ENCODE peak calls at places on chromosomes 2 and 18, in eight cellular contexts. V is uterus; K is fibroblast of lung; N is right atrium auricular region; F is effector memory CD4-positive, alpha-beta T cell; T is lower lobe of right lung; E is pancreas; H is H9. Q is an unnamed sample.

GRCh38 chr18:60176271-60176670 is 196.3 kb downstream of the MC4R start:
- DNase-seq in K (no peak), T (no peak), F (no peak), V (no peak), N (no peak), E (no peak), H (no peak), Q (no peak)

GRCh38 chr2:207334309-207334630 is 168.5 kb upstream of the KLF7 start:
- DNase-seq in F (no peak), T (no peak), V (no peak), H (no peak), N (no peak), E (no peak), K (peak; percentile 65), Q (no peak)

GRCh38 chr2:156434461-156435291 is 1.5 kb upstream of the GPD2 start:
- DNase-seq in K (no peak), F (no peak), H (no peak), E (no peak), T (no peak), V (no peak), N (no peak), Q (peak; percentile 38)

GRCh38 chr2:29878898-29879297 is 42.5 kb downstream of the ALK start:
- DNase-seq in V (no peak), T (no peak), N (no peak), H (no peak), E (no peak), K (no peak), F (no peak), Q (no peak)

GRCh38 chr18:11981633-11982366 is 493 bp downstream of the IMPA2 start:
- DNase-seq in T (peak; percentile 75), E (peak; percentile 58), F (no peak), H (peak; percentile 65), N (peak; percentile 73), K (peak; percentile 30), V (peak; percentile 57), Q (no peak)

GRCh38 chr2:232502901-232503791 is 15.5 kb upstream of the ECEL1 start:
- DNase-seq in H (peak; percentile 69), F (peak; percentile 18), N (no peak), V (peak; percentile 39), T (no peak), K (peak; percentile 15), E (peak; percentile 16), Q (peak; percentile 29)

GRCh38 chr18:57121542-57122112 is 25.3 kb upstream of the BOD1L2 start:
- DNase-seq in K (no peak), F (no peak), H (peak; percentile 65), E (no peak), V (no peak), N (no peak), T (no peak), Q (no peak)

GRCh38 chr2:231692847-231693246 is 15.5 kb upstream of the PTMA start:
- DNase-seq in V (no peak), H (no peak), N (no peak), T (no peak), K (no peak), F (no peak), E (no peak), Q (no peak)

GRCh38 chr18:44342167-44342566 is 338.5 kb upstream of the SETBP1 start:
- DNase-seq in F (no peak), H (no peak), V (no peak), T (no peak), N (no peak), E (no peak), K (no peak), Q (no peak)

GRCh38 chr2:173210270-173211196 is 134.9 kb downstream of the MAP3K20 start:
- DNase-seq in H (peak; percentile 61), V (peak; percentile 72), E (peak; percentile 61), T (peak; percentile 45), N (peak; percentile 88), K (peak; percentile 97), F (peak; percentile 27), Q (peak; percentile 42)

GRCh38 chr2:201116959-201117734 is 1.2 kb downstream of the CFLAR start:
- DNase-seq in V (peak; percentile 72), T (no peak), K (peak; percentile 93), H (no peak), N (peak; percentile 89), E (peak; percentile 69), F (no peak), Q (peak; percentile 26)

GRCh38 chr18:36035253-36035652 is 32.1 kb downstream of the RPRD1A start:
- DNase-seq in T (no peak), V (no peak), N (no peak), H (no peak), E (no peak), F (no peak), K (no peak), Q (no peak)

GRCh38 chr2:69012310-69013122 is 463 bp upstream of the ANTXR1 start:
- DNase-seq in N (peak; percentile 72), F (peak; percentile 17), E (peak; percentile 30), H (no peak), K (peak; percentile 79), V (peak; percentile 85), T (peak; percentile 74), Q (peak; percentile 8)

GRCh38 chr2:64727013-64727767 is 73.5 kb upstream of the SERTAD2 start:
- DNase-seq in K (no peak), H (no peak), T (no peak), F (no peak), N (no peak), E (no peak), V (no peak), Q (peak; percentile 80)

GRCh38 chr2:179461367-179461886 is 196.8 kb upstream of the SESTD1 start:
- DNase-seq in K (no peak), F (no peak), V (no peak), N (no peak), E (no peak), T (no peak), H (no peak), Q (no peak)

GRCh38 chr2:11858883-11859282 is 112.5 kb downstream of the LPIN1 start:
- DNase-seq in V (no peak), E (no peak), H (no peak), F (no peak), N (no peak), T (no peak), K (no peak), Q (no peak)

GRCh38 chr18:62332437-62332816 is 7.3 kb downstream of the TNFRSF11A start:
- DNase-seq in N (no peak), H (no peak), F (no peak), T (no peak), V (no peak), K (no peak), E (no peak), Q (no peak)

GRCh38 chr2:54041135-54041534 is 70.3 kb upstream of the PSME4 start:
- DNase-seq in N (no peak), V (no peak), H (no peak), F (no peak), E (no peak), K (no peak), T (no peak), Q (no peak)

GRCh38 chr2:224947566-224947965 is 94.7 kb downstream of the DOCK10 start:
- DNase-seq in T (no peak), N (no peak), V (no peak), E (no peak), K (no peak), H (no peak), F (no peak), Q (peak; percentile 45)

GRCh38 chr2:98713332-98714015 is 17.5 kb downstream of the MGAT4A start:
- DNase-seq in H (no peak), K (no peak), E (no peak), V (no peak), T (no peak), F (no peak), N (no peak), Q (no peak)

GRCh38 chr2:239357954-239358754 is 42.7 kb downstream of the HDAC4 start:
- DNase-seq in H (no peak), E (no peak), T (no peak), K (peak; percentile 36), V (no peak), N (peak; percentile 58), F (no peak), Q (no peak)

GRCh38 chr2:239143858-239144712 is 256.7 kb downstream of the HDAC4 start:
- DNase-seq in N (no peak), E (no peak), T (peak; percentile 50), F (no peak), K (peak; percentile 63), V (no peak), H (peak; percentile 68), Q (peak; percentile 43)

GRCh38 chr2:238263204-238264071 is 23.6 kb upstream of the HES6 start:
- DNase-seq in H (peak; percentile 94), K (peak; percentile 96), F (peak; percentile 59), T (peak; percentile 92), V (peak; percentile 93), N (peak; percentile 97), E (peak; percentile 83), Q (peak; percentile 50)

DNA sequence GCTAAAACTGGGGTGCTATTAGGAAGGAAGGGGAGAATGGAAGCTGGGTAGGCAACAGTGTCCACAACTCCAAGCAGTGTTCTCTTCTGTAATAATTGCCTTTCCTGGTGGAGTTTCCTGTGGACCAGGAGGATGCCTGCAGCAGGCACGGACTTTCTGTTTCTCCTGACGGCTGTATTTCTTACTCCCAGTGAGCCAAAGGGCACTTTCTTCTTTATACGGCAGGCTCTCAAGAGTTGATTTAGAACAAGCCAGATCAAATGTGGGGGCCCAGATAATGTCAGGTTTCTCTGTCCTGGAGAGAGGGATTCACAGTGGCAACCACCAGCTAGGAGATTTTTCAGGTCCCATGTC is 13.0 kb upstream of the PROC start:
- DNase-seq in H (no peak), F (no peak), V (no peak), N (peak; percentile 46), E (no peak), T (no peak), K (no peak), Q (no peak)
- H3K27ac ChIP-seq in H (no peak overlapping the region), F (no peak overlapping the region), V (peak overlapping the region; percentile 53), N (peak overlapping the region; percentile 26), E (no peak overlapping the region), T (no peak overlapping the region), K (no peak overlapping the region), Q (no peak overlapping the region)

GRCh38 chr2:27728081-27728858 is 43.2 kb upstream of the MRPL33 start:
- DNase-seq in K (no peak), T (no peak), V (no peak), N (peak; percentile 53), E (no peak), H (no peak), F (no peak), Q (no peak)
- H3K27ac ChIP-seq in K (no peak overlapping the region), T (peak overlapping the region; percentile 59), V (no peak overlapping the region), N (peak overlapping the region; percentile 53), E (no peak overlapping the region), H (no peak overlapping the region), F (no peak overlapping the region), Q (no peak overlapping the region)

DNA sequence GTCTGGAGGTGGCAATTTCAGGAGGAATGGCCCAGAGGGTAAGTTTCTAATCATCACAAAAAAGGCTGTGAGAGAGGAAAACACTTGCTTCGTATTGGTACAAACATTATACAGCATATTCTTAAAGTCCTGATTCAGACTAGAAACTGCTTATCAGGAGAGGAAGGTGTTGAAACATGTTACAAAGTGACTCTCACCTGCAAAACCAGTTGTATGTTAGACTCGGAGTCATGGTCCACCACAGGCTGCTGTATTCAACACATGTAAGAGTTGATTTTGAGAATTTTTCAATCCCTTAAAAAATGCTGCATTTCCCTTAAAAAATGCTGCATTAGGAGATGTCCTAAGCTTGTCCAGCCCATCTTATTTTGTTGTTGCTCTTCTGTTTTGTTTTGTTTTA is 61.5 kb downstream of the MBP start:
- DNase-seq in N (no peak), T (no peak), H (no peak), V (no peak), E (no peak), F (no peak), K (no peak), Q (no peak)
- H3K27ac ChIP-seq in N (peak overlapping the region; percentile 61), T (no peak overlapping the region), H (no peak overlapping the region), V (peak overlapping the region; percentile 81), E (peak overlapping the region; percentile 38), F (peak overlapping the region; percentile 93), K (peak overlapping the region; percentile 77), Q (peak overlapping the region; percentile 75)

GRCh38 chr2:219172231-219173154 is 2.7 kb upstream of the SLC23A3 start:
- DNase-seq in V (no peak), T (no peak), N (no peak), F (no peak), K (no peak), H (no peak), E (no peak), Q (no peak)
- H3K27ac ChIP-seq in V (no peak overlapping the region), T (no peak overlapping the region), N (peak overlapping the region; percentile 68), F (no peak overlapping the region), K (no peak overlapping the region), H (no peak overlapping the region), E (no peak overlapping the region), Q (no peak overlapping the region)